ENCODE peak calls at places on chromosome 14, in six cellular contexts. W, V, E, K, G and A are unnamed samples.

GRCh38 chr14:43471595-43471994 is 1035.5 kb downstream of the FSCB start:
- DNase-seq in W (no peak), V (no peak), E (no peak), K (no peak), G (no peak), A (no peak)

GRCh38 chr14:72617391-72618011 is 276.4 kb downstream of the DPF3 start:
- DNase-seq in W (no peak), V (no peak), E (peak; percentile 52), K (no peak), G (no peak), A (peak; percentile 79)

GRCh38 chr14:62694075-62694474 is 351.2 kb downstream of the KCNH5 start:
- DNase-seq in W (no peak), V (no peak), E (peak; percentile 98), K (peak; percentile 97), G (no peak), A (peak; percentile 54)

GRCh38 chr14:52018252-52018651 is 28.9 kb downstream of the RTRAF start:
- DNase-seq in W (no peak), V (no peak), E (peak; percentile 31), K (no peak), G (peak; percentile 58), A (peak; percentile 84)

GRCh38 chr14:104180561-104181165 is 42.3 kb downstream of the KIF26A start:
- DNase-seq in W (no peak), V (no peak), E (no peak), K (no peak), G (no peak), A (no peak)

GRCh38 chr14:103111297-103111981 is 11.8 kb upstream of the TNFAIP2 start:
- DNase-seq in W (no peak), V (no peak), E (no peak), K (no peak), G (no peak), A (no peak)

GRCh38 chr14:45156067-45156466 is 20.3 kb downstream of the FANCM start:
- DNase-seq in W (no peak), V (no peak), E (peak; percentile 41), K (peak; percentile 16), G (no peak), A (no peak)

GRCh38 chr14:70156602-70157001 is 32.1 kb downstream of the SLC8A3 start:
- DNase-seq in W (no peak), V (no peak), E (no peak), K (no peak), G (no peak), A (no peak)

GRCh38 chr14:86673523-86673969 is 1143.6 kb downstream of the FLRT2 start:
- DNase-seq in W (no peak), V (no peak), E (no peak), K (no peak), G (no peak), A (no peak)

GRCh38 chr14:89137514-89138163 is 279.4 kb downstream of the FOXN3 start:
- DNase-seq in W (no peak), V (peak; percentile 46), E (peak; percentile 88), K (peak; percentile 88), G (peak; percentile 62), A (peak; percentile 77)

GRCh38 chr14:31884776-31885379 is 192.2 kb upstream of the ARHGAP5 start:
- DNase-seq in W (no peak), V (no peak), E (peak; percentile 71), K (peak; percentile 35), G (no peak), A (peak; percentile 29)